ENCODE peak calls at places on chromosomes 2 and 18, in nine cellular contexts. One of them, this sample, is unnamed.

GRCh38 chr2:120767486-120768005 is 31.9 kb downstream of the GLI2 start:
- DNase-seq in MM.1S: no peak
- DNase-seq in epithelial cell of esophagus: no peak
- DNase-seq in fibroblast of mammary gland: no peak
- DNase-seq in pancreas: no peak
- DNase-seq in A549: no peak
- DNase-seq in body of pancreas: no peak
- DNase-seq in foreskin fibroblast: no peak
- DNase-seq in neural progenitor cell: no peak
- DNase-seq in this sample: no peak

GRCh38 chr2:233854241-233854981 is at the start of gene HJURP:
- DNase-seq in foreskin fibroblast: peak
- DNase-seq in pancreas: peak
- DNase-seq in fibroblast of mammary gland: peak
- DNase-seq in body of pancreas: peak
- DNase-seq in neural progenitor cell: peak
- DNase-seq in A549: peak
- DNase-seq in MM.1S: peak
- DNase-seq in epithelial cell of esophagus: peak
- DNase-seq in this sample: peak

GRCh38 chr18:46474487-46475366 is 182.3 kb downstream of the LOXHD1 start:
- DNase-seq in neural progenitor cell: no peak
- DNase-seq in epithelial cell of esophagus: no peak
- DNase-seq in fibroblast of mammary gland: no peak
- DNase-seq in body of pancreas: no peak
- DNase-seq in pancreas: no peak
- DNase-seq in foreskin fibroblast: no peak
- DNase-seq in A549: no peak
- DNase-seq in MM.1S: peak
- DNase-seq in this sample: no peak

GRCh38 chr2:10544252-10544651 is 96.1 kb upstream of the ODC1 start:
- DNase-seq in MM.1S: no peak
- DNase-seq in fibroblast of mammary gland: no peak
- DNase-seq in foreskin fibroblast: no peak
- DNase-seq in pancreas: no peak
- DNase-seq in neural progenitor cell: no peak
- DNase-seq in body of pancreas: no peak
- DNase-seq in epithelial cell of esophagus: no peak
- DNase-seq in A549: no peak
- DNase-seq in this sample: no peak

GRCh38 chr2:15640784-15641183 is 49.1 kb downstream of the DDX1 start:
- DNase-seq in neural progenitor cell: no peak
- DNase-seq in epithelial cell of esophagus: no peak
- DNase-seq in body of pancreas: no peak
- DNase-seq in A549: no peak
- DNase-seq in pancreas: no peak
- DNase-seq in MM.1S: no peak
- DNase-seq in foreskin fibroblast: no peak
- DNase-seq in fibroblast of mammary gland: no peak
- DNase-seq in this sample: no peak

GRCh38 chr2:218839430-218839829 is 7.8 kb upstream of the PRKAG3 start:
- DNase-seq in MM.1S: no peak
- DNase-seq in A549: no peak
- DNase-seq in foreskin fibroblast: peak
- DNase-seq in body of pancreas: no peak
- DNase-seq in pancreas: no peak
- DNase-seq in neural progenitor cell: no peak
- DNase-seq in epithelial cell of esophagus: peak
- DNase-seq in fibroblast of mammary gland: peak
- DNase-seq in this sample: peak

GRCh38 chr2:158321264-158321663 is 135.3 kb downstream of the CCDC148 start:
- DNase-seq in epithelial cell of esophagus: peak
- DNase-seq in MM.1S: no peak
- DNase-seq in body of pancreas: no peak
- DNase-seq in A549: no peak
- DNase-seq in neural progenitor cell: no peak
- DNase-seq in fibroblast of mammary gland: peak
- DNase-seq in pancreas: no peak
- DNase-seq in foreskin fibroblast: peak
- DNase-seq in this sample: peak

GRCh38 chr2:54691439-54692135 is 31.9 kb upstream of the EML6 start:
- DNase-seq in body of pancreas: peak
- DNase-seq in MM.1S: no peak
- DNase-seq in neural progenitor cell: no peak
- DNase-seq in pancreas: no peak
- DNase-seq in epithelial cell of esophagus: no peak
- DNase-seq in fibroblast of mammary gland: no peak
- DNase-seq in A549: no peak
- DNase-seq in foreskin fibroblast: no peak
- DNase-seq in this sample: no peak

GRCh38 chr18:54503495-54503894 is 87.5 kb upstream of the DYNAP start:
- DNase-seq in foreskin fibroblast: no peak
- DNase-seq in body of pancreas: no peak
- DNase-seq in pancreas: no peak
- DNase-seq in epithelial cell of esophagus: no peak
- DNase-seq in neural progenitor cell: no peak
- DNase-seq in MM.1S: no peak
- DNase-seq in A549: no peak
- DNase-seq in fibroblast of mammary gland: no peak
- DNase-seq in this sample: no peak
- TF ChIP-seq CTCF in foreskin fibroblast: no peak
- TF ChIP-seq CTCF in body of pancreas: no peak
- TF ChIP-seq CTCF in pancreas: no peak
- TF ChIP-seq CTCF in epithelial cell of esophagus: no peak
- TF ChIP-seq CTCF in neural progenitor cell: no peak
- TF ChIP-seq CTCF in MM.1S: no peak
- TF ChIP-seq CTCF in A549: no peak
- TF ChIP-seq CTCF in fibroblast of mammary gland: no peak
- TF ChIP-seq CTCF in this sample: no peak

DNA sequence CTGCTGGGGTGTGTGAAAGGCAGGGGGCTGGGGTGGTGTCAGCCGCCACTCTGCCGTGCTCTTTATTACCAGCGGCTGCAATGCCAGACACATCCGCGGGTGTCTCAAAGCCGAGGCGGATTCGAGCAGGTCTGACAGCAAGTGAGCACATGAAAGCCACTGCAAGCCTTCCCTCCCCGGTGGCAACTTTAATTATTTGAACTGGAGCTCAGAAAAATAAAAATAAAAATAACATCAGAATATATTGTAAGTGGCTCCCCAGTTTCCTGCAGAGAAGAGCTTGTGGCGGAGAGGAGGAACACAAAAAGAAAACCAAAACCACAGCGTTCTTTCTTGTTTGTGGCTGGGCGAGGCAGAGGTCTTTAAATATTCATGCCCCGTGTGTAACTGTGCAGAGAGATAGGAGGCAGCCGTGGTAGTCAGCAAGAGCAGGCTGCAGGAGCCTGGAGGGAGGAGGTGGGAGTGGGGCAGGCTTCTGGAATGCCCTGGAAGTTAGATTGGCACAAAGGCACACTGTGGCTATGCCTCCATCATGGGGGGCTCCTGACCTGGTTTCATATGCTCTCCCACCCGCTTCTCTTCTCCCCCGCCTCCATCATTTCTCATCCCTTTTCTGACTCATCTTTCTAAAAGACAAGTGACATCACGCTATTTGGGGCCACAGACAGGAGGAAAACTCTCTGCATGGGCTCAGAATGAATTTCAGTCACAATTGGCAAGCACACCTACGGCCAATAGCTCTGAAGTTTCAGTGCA is 199.8 kb downstream of the CLIP4 start:
- DNase-seq in pancreas: no peak
- DNase-seq in MM.1S: peak
- DNase-seq in body of pancreas: peak
- DNase-seq in epithelial cell of esophagus: peak
- DNase-seq in foreskin fibroblast: no peak
- DNase-seq in A549: no peak
- DNase-seq in neural progenitor cell: peak
- DNase-seq in fibroblast of mammary gland: no peak
- DNase-seq in this sample: peak
- H3K4me3 ChIP-seq in pancreas: no peak
- H3K4me3 ChIP-seq in MM.1S: peak
- H3K4me3 ChIP-seq in body of pancreas: no peak
- H3K4me3 ChIP-seq in epithelial cell of esophagus: no peak
- H3K4me3 ChIP-seq in foreskin fibroblast: no peak
- H3K4me3 ChIP-seq in A549: no peak
- H3K4me3 ChIP-seq in neural progenitor cell: no peak
- H3K4me3 ChIP-seq in fibroblast of mammary gland: no peak
- H3K4me3 ChIP-seq in this sample: peak

GRCh38 chr18:901769-902168 is 2.9 kb upstream of the ADCYAP1 start:
- DNase-seq in epithelial cell of esophagus: no peak
- DNase-seq in neural progenitor cell: no peak
- DNase-seq in MM.1S: no peak
- DNase-seq in pancreas: no peak
- DNase-seq in foreskin fibroblast: no peak
- DNase-seq in A549: no peak
- DNase-seq in fibroblast of mammary gland: no peak
- DNase-seq in body of pancreas: no peak
- DNase-seq in this sample: no peak
- TF ChIP-seq CTCF in epithelial cell of esophagus: no peak
- TF ChIP-seq CTCF in neural progenitor cell: no peak
- TF ChIP-seq CTCF in MM.1S: no peak
- TF ChIP-seq CTCF in pancreas: no peak
- TF ChIP-seq CTCF in foreskin fibroblast: no peak
- TF ChIP-seq CTCF in A549: no peak
- TF ChIP-seq CTCF in fibroblast of mammary gland: no peak
- TF ChIP-seq CTCF in body of pancreas: no peak
- TF ChIP-seq CTCF in this sample: no peak

GRCh38 chr2:241001413-241002274 is 3.2 kb downstream of the SNED1 start:
- DNase-seq in A549: no peak
- DNase-seq in MM.1S: no peak
- DNase-seq in body of pancreas: no peak
- DNase-seq in pancreas: no peak
- DNase-seq in epithelial cell of esophagus: no peak
- DNase-seq in fibroblast of mammary gland: no peak
- DNase-seq in neural progenitor cell: no peak
- DNase-seq in foreskin fibroblast: no peak
- DNase-seq in this sample: no peak

GRCh38 chr2:240999001-240999791 is 778 bp downstream of the SNED1 start:
- DNase-seq in pancreas: peak
- DNase-seq in foreskin fibroblast: no peak
- DNase-seq in epithelial cell of esophagus: no peak
- DNase-seq in neural progenitor cell: peak
- DNase-seq in MM.1S: no peak
- DNase-seq in fibroblast of mammary gland: no peak
- DNase-seq in body of pancreas: no peak
- DNase-seq in A549: no peak
- DNase-seq in this sample: peak

GRCh38 chr2:241000831-241001321 is 2.5 kb downstream of the SNED1 start:
- DNase-seq in fibroblast of mammary gland: no peak
- DNase-seq in neural progenitor cell: no peak
- DNase-seq in body of pancreas: peak
- DNase-seq in A549: no peak
- DNase-seq in pancreas: no peak
- DNase-seq in epithelial cell of esophagus: no peak
- DNase-seq in MM.1S: no peak
- DNase-seq in foreskin fibroblast: no peak
- DNase-seq in this sample: no peak

GRCh38 chr2:240998706-240999000 is 235 bp downstream of the SNED1 start:
- DNase-seq in fibroblast of mammary gland: no peak
- DNase-seq in MM.1S: no peak
- DNase-seq in body of pancreas: no peak
- DNase-seq in epithelial cell of esophagus: no peak
- DNase-seq in pancreas: no peak
- DNase-seq in foreskin fibroblast: no peak
- DNase-seq in neural progenitor cell: no peak
- DNase-seq in A549: no peak
- DNase-seq in this sample: no peak

GRCh38 chr2:240999873-241000541 is 1.6 kb downstream of the SNED1 start:
- DNase-seq in pancreas: no peak
- DNase-seq in body of pancreas: no peak
- DNase-seq in neural progenitor cell: no peak
- DNase-seq in A549: no peak
- DNase-seq in foreskin fibroblast: no peak
- DNase-seq in MM.1S: no peak
- DNase-seq in epithelial cell of esophagus: no peak
- DNase-seq in fibroblast of mammary gland: no peak
- DNase-seq in this sample: no peak
- H3K4me3 ChIP-seq in pancreas: no peak
- H3K4me3 ChIP-seq in body of pancreas: no peak
- H3K4me3 ChIP-seq in neural progenitor cell: no peak
- H3K4me3 ChIP-seq in A549: no peak
- H3K4me3 ChIP-seq in foreskin fibroblast: peak
- H3K4me3 ChIP-seq in MM.1S: no peak
- H3K4me3 ChIP-seq in epithelial cell of esophagus: no peak
- H3K4me3 ChIP-seq in fibroblast of mammary gland: peak
- H3K4me3 ChIP-seq in this sample: peak

GRCh38 chr2:67792796-67793195 is 270.0 kb downstream of the C1D start:
- DNase-seq in A549: no peak
- DNase-seq in epithelial cell of esophagus: no peak
- DNase-seq in MM.1S: no peak
- DNase-seq in pancreas: peak
- DNase-seq in fibroblast of mammary gland: no peak
- DNase-seq in body of pancreas: peak
- DNase-seq in neural progenitor cell: no peak
- DNase-seq in foreskin fibroblast: no peak
- DNase-seq in this sample: no peak
- TF ChIP-seq CTCF in A549: no peak
- TF ChIP-seq CTCF in epithelial cell of esophagus: no peak
- TF ChIP-seq CTCF in MM.1S: no peak
- TF ChIP-seq CTCF in pancreas: no peak
- TF ChIP-seq CTCF in fibroblast of mammary gland: no peak
- TF ChIP-seq CTCF in body of pancreas: no peak
- TF ChIP-seq CTCF in neural progenitor cell: no peak
- TF ChIP-seq CTCF in foreskin fibroblast: no peak
- TF ChIP-seq CTCF in this sample: no peak

GRCh38 chr2:69768789-69769188 is 26.9 kb downstream of the ANXA4 start:
- DNase-seq in MM.1S: no peak
- DNase-seq in neural progenitor cell: no peak
- DNase-seq in foreskin fibroblast: no peak
- DNase-seq in epithelial cell of esophagus: no peak
- DNase-seq in pancreas: no peak
- DNase-seq in fibroblast of mammary gland: no peak
- DNase-seq in A549: no peak
- DNase-seq in body of pancreas: no peak
- DNase-seq in this sample: no peak

GRCh38 chr2:69773201-69773600 is 31.3 kb downstream of the ANXA4 start:
- DNase-seq in fibroblast of mammary gland: peak
- DNase-seq in neural progenitor cell: no peak
- DNase-seq in pancreas: no peak
- DNase-seq in A549: peak
- DNase-seq in epithelial cell of esophagus: peak
- DNase-seq in body of pancreas: no peak
- DNase-seq in foreskin fibroblast: peak
- DNase-seq in MM.1S: no peak
- DNase-seq in this sample: peak

GRCh38 chr2:69770193-69770702 is 28.3 kb downstream of the ANXA4 start:
- DNase-seq in MM.1S: peak
- DNase-seq in foreskin fibroblast: peak
- DNase-seq in fibroblast of mammary gland: peak
- DNase-seq in neural progenitor cell: no peak
- DNase-seq in pancreas: no peak
- DNase-seq in epithelial cell of esophagus: peak
- DNase-seq in A549: peak
- DNase-seq in body of pancreas: peak
- DNase-seq in this sample: peak

GRCh38 chr2:69771461-69771860 is 29.5 kb downstream of the ANXA4 start:
- DNase-seq in epithelial cell of esophagus: no peak
- DNase-seq in MM.1S: no peak
- DNase-seq in foreskin fibroblast: no peak
- DNase-seq in fibroblast of mammary gland: peak
- DNase-seq in body of pancreas: no peak
- DNase-seq in neural progenitor cell: no peak
- DNase-seq in pancreas: no peak
- DNase-seq in A549: no peak
- DNase-seq in this sample: peak

GRCh38 chr2:69770747-69771146 is 28.8 kb downstream of the ANXA4 start:
- DNase-seq in fibroblast of mammary gland: no peak
- DNase-seq in epithelial cell of esophagus: no peak
- DNase-seq in neural progenitor cell: no peak
- DNase-seq in body of pancreas: no peak
- DNase-seq in A549: no peak
- DNase-seq in pancreas: no peak
- DNase-seq in foreskin fibroblast: no peak
- DNase-seq in MM.1S: no peak
- DNase-seq in this sample: no peak
- H3K4me3 ChIP-seq in fibroblast of mammary gland: no peak
- H3K4me3 ChIP-seq in epithelial cell of esophagus: no peak
- H3K4me3 ChIP-seq in neural progenitor cell: no peak
- H3K4me3 ChIP-seq in body of pancreas: no peak
- H3K4me3 ChIP-seq in A549: no peak
- H3K4me3 ChIP-seq in pancreas: no peak
- H3K4me3 ChIP-seq in foreskin fibroblast: no peak
- H3K4me3 ChIP-seq in MM.1S: no peak
- H3K4me3 ChIP-seq in this sample: no peak

This sample was measured in AG10803.